ENCODE peak calls at places on chromosomes 7 and 10, in four cellular contexts. D, F, W and U are unnamed samples.
A peak's percentile ranks its signal among the peaks of the same experiment; 100 is the strongest.

GRCh38 chr10:92641492-92641891 is 48.3 kb upstream of the HHEX start:
- DNase-seq in D (no peak), F (no peak), W (no peak), U (no peak)

GRCh38 chr7:112180223-112180622 is 26.0 kb downstream of the DOCK4 start:
- DNase-seq in D (no peak), F (no peak), W (no peak), U (no peak)

GRCh38 chr10:60246382-60246781 is 143.3 kb downstream of the ANK3 start:
- DNase-seq in D (no peak), F (no peak), W (no peak), U (no peak)

GRCh38 chr10:27285093-27285492 is 44.5 kb upstream of the ACBD5 start:
- DNase-seq in D (peak; percentile 19), F (no peak), W (peak; percentile 19), U (peak; percentile 2)

GRCh38 chr7:151087247-151088018 is 1.2 kb downstream of the AGAP3 start:
- DNase-seq in D (peak; percentile 44), F (no peak), W (peak; percentile 80), U (peak; percentile 52)

GRCh38 chr10:6383099-6383812 is 180.5 kb downstream of the PFKFB3 start:
- DNase-seq in D (peak; percentile 55), F (no peak), W (no peak), U (peak; percentile 84)

GRCh38 chr10:24456319-24456718 is 247.4 kb downstream of the KIAA1217 start:
- DNase-seq in D (no peak), F (no peak), W (no peak), U (peak; percentile 98)

GRCh38 chr10:79926037-79926436 is 22.9 kb downstream of the SFTPD start:
- DNase-seq in D (no peak), F (no peak), W (peak; percentile 3), U (no peak)

GRCh38 chr10:105150486-105150885 is 509.4 kb downstream of the SORCS3 start:
- DNase-seq in D (no peak), F (no peak), W (no peak), U (no peak)

GRCh38 chr7:87007063-87007462 is 52.4 kb downstream of the ELAPOR2 start:
- DNase-seq in D (no peak), F (no peak), W (no peak), U (no peak)

GRCh38 chr10:88190123-88190522 is 326.7 kb downstream of the PTEN start:
- DNase-seq in D (no peak), F (no peak), W (no peak), U (no peak)

GRCh38 chr7:31073486-31074383 is 21.6 kb downstream of the ADCYAP1R1 start:
- DNase-seq in D (peak; percentile 6), F (no peak), W (no peak), U (no peak)

GRCh38 chr10:6144609-6145413 is 56.0 kb downstream of the RBM17 start:
- DNase-seq in D (peak; percentile 84), F (no peak), W (peak; percentile 89), U (peak; percentile 82)

GRCh38 chr7:50450691-50451051 is 521 bp upstream of the FIGNL1 start:
- DNase-seq in D (no peak), F (no peak), W (no peak), U (no peak)
- TF ChIP-seq FOS in D (no peak), F (no peak), W (no peak), U (no peak)

GRCh38 chr10:74912674-74913073 is 86.3 kb downstream of the KAT6B start:
- DNase-seq in D (no peak), F (no peak), W (no peak), U (no peak)

GRCh38 chr10:74906631-74907030 is 80.2 kb downstream of the KAT6B start:
- DNase-seq in D (no peak), F (no peak), W (no peak), U (no peak)

GRCh38 chr10:74912182-74912581 is 85.8 kb downstream of the KAT6B start:
- DNase-seq in D (no peak), F (no peak), W (no peak), U (no peak)

GRCh38 chr10:74910604-74911355 is 84.4 kb downstream of the KAT6B start:
- DNase-seq in D (no peak), F (no peak), W (no peak), U (peak; percentile 84)

GRCh38 chr10:74909665-74910064 is 83.3 kb downstream of the KAT6B start:
- DNase-seq in D (no peak), F (no peak), W (no peak), U (peak; percentile 27)
- TF ChIP-seq FOS in D (no peak), F (no peak), W (no peak), U (no peak)

GRCh38 chr10:52801951-52802350 is 29.4 kb upstream of the MBL2 start:
- DNase-seq in D (no peak), F (no peak), W (no peak), U (no peak)
- TF ChIP-seq FOS in D (no peak), F (no peak), W (no peak), U (no peak)

DNA sequence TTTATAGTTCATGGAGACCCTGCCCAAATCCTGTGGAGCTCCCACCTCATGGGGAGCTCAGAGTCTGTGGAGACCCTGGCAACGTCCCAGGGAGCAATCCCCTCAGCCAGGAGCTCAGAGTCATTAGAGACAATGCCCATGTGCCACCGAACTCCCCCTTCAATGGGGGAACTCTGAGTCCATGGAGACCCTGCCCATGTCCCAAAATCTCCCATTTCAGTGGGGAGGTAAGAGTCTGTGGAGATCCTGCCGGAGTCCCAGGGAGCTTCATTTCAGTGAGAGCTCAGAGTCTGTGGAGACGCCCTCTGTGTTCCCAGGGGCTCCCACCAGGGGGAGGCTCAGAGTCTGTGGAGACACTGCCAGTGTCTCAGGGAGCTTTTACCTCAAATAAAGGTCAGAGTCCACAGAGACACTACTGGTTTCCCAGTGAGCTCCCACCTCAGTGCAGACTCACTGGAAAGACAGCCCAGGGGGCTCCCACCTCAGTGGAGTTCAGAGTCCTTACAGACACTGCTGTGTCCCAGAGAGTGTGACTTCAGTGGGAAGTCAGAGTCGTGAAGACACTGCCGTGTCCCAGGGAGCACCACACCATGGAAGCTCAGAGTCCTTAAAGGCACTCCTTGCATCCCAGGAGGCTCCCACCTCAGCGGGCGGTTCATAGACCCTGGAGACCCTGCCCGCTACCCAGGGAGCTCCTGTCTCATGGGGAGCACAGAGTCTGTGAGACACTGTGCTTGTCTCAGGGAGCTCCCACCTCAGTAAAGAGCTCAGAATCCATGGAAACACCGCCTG is 5.0 kb downstream of the MYO1G start:
- DNase-seq in D (peak; percentile 39), F (no peak), W (peak; percentile 76), U (no peak)
- TF ChIP-seq FOS in D (no peak), F (no peak), W (no peak), U (no peak)

GRCh38 chr10:12355384-12355783 is 6.0 kb downstream of the CAMK1D start:
- DNase-seq in D (no peak), F (no peak), W (no peak), U (no peak)

GRCh38 chr10:12357525-12358151 is 8.3 kb downstream of the CAMK1D start:
- DNase-seq in D (no peak), F (no peak), W (no peak), U (no peak)

GRCh38 chr10:12364559-12364958 is 15.2 kb downstream of the CAMK1D start:
- DNase-seq in D (no peak), F (no peak), W (no peak), U (no peak)

GRCh38 chr10:12360461-12360860 is 11.1 kb downstream of the CAMK1D start:
- DNase-seq in D (no peak), F (no peak), W (no peak), U (no peak)

GRCh38 chr10:12358863-12359647 is 9.7 kb downstream of the CAMK1D start:
- DNase-seq in D (no peak), F (no peak), W (no peak), U (no peak)
- TF ChIP-seq FOS in D (no peak), F (no peak), W (no peak), U (no peak)

GRCh38 chr10:13158401-13158800 is 3.0 kb upstream of the MCM10 start:
- DNase-seq in D (no peak), F (no peak), W (no peak), U (no peak)
- TF ChIP-seq FOS in D (no peak), F (no peak), W (no peak), U (no peak)

DNA sequence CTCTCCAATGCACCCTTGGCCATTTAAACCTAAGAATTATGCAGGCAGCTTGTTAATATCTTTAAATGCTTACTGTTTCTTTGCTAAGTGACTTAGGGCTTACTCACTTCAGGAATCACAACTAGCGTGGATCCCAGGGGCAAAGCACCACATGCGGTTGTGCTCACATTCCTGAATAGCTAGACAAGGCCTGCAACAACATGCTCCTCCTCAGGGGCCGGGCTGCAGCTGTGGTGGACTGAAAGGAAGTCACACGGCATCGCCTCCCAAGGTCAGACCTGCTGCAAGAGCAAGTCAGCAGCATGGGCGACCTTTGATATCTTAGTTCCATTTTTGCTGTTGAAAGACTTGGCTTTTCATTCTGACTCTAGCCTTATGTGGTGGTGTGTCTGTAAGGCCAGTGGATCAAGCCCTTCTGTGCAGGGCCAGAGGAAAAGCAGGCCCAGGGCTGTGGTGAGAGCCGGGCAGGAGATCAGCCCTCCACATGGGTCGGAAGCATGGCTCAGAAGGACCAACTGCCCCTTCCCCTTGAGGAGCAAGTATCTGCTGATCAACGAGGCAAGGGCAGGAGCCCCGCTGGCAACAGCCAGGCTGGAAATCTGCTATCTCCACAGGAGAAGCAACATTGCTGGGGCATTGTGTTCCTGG is 92.0 kb upstream of the MBL2 start:
- DNase-seq in D (no peak), F (no peak), W (no peak), U (peak; percentile 99)
- TF ChIP-seq FOS in D (no peak), F (no peak), W (no peak), U (peak; percentile 81)

DNA sequence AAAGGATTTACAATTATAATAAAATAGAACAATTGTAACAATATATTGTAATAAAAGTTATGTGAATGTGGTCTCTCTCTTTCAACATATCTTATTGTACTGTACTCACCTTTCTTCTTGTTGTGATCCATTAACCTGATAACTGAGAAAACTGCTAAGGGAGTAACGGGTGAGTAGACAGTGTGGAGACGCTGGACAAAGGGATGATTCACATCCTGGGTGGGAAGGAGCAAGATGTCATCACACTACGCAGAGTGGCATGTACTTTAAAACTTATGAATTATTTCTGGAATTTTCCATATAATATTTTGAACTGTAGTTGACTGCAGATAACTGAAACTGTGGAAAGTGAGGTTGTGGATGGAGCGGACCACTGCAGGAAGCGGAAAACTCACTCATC is 91.2 kb upstream of the PLPP4 start:
- DNase-seq in D (no peak), F (no peak), W (no peak), U (no peak)
- TF ChIP-seq FOS in D (no peak), F (no peak), W (no peak), U (no peak)